ENCODE peak calls at places on chromosome 20, in ten cellular contexts. Y is H1; I is stimulated activated CD4-positive, alpha-beta T cell treated with anti-CD3 and anti-CD28 coated beads, Interleukin-2, amount 100 ng/mL, for 48 hours; N is stimulated activated naive CD8-positive, alpha-beta T cell treated with anti-CD3 and anti-CD28 coated beads, Interleukin-15, Interleukin-2, amounts not matched to agents 100 U/mL and 50 U/mL, for 24 hours; Z is amniotic stem cell; G is HFF-Myc; T is hepatic stellate cell; C is smooth muscle cell of the brain vasculature; A is HCT116; D is SK-N-SH. Q is an unnamed sample.

GRCh38 chr20:1335961-1336698 is 7.2 kb upstream of the SDCBP2 start:
- DNase-seq in Y (no peak), I (no peak), N (no peak), Z (no peak), G (no peak), T (no peak), C (no peak), A (no peak), D (no peak), Q (no peak)

GRCh38 chr20:8254911-8255582 is 123.0 kb downstream of the PLCB1 start:
- DNase-seq in Y (no peak), I (no peak), N (no peak), Z (no peak), G (no peak), T (no peak), C (peak; percentile 21), A (no peak), D (no peak), Q (no peak)

GRCh38 chr20:48100483-48100882 is 315.2 kb upstream of the SULF2 start:
- DNase-seq in Y (no peak), I (no peak), N (no peak), Z (no peak), G (no peak), T (no peak), C (no peak), A (no peak), D (no peak), Q (no peak)

GRCh38 chr20:48406462-48407235 is 421.1 kb downstream of the PREX1 start:
- DNase-seq in Y (no peak), I (no peak), N (peak; percentile 50), Z (no peak), G (peak; percentile 5), T (no peak), C (no peak), A (no peak), D (no peak), Q (no peak)

GRCh38 chr20:17645010-17645409 is 37.0 kb downstream of the RRBP1 start:
- DNase-seq in Y (no peak), I (no peak), N (no peak), Z (no peak), G (no peak), T (no peak), C (no peak), A (no peak), D (no peak), Q (no peak)

GRCh38 chr20:58461899-58462298 is 53.3 kb downstream of the APCDD1L start:
- DNase-seq in Y (no peak), I (no peak), N (no peak), Z (no peak), G (no peak), T (no peak), C (no peak), A (no peak), D (no peak), Q (no peak)

GRCh38 chr20:31869942-31870702 is at the start of the genes DUSP15 and TTLL9:
- DNase-seq in Y (no peak), I (no peak), N (peak; percentile 14), Z (no peak), G (no peak), T (no peak), C (no peak), A (no peak), D (peak; percentile 90), Q (no peak)

GRCh38 chr20:43973671-43974450 is 59.2 kb downstream of the TOX2 start:
- DNase-seq in Y (no peak), I (no peak), N (no peak), Z (no peak), G (no peak), T (no peak), C (no peak), A (no peak), D (no peak), Q (no peak)

GRCh38 chr20:1863296-1863695 is 31.9 kb upstream of the SIRPA start:
- DNase-seq in Y (no peak), I (no peak), N (no peak), Z (no peak), G (no peak), T (no peak), C (no peak), A (no peak), D (no peak), Q (no peak)

GRCh38 chr20:517221-517620 is 26.4 kb downstream of the CSNK2A1 start:
- DNase-seq in Y (no peak), I (no peak), N (no peak), Z (no peak), G (no peak), T (no peak), C (no peak), A (no peak), D (no peak), Q (no peak)